ENCODE peak calls at places on chromosomes 13 and 19, in ten cellular contexts. G is fibroblast of mammary gland, P is psoas muscle, F is epithelial cell of proximal tubule, T is ascending aorta, R is astrocyte, A is thoracic aorta, H is astrocyte of the spinal cord, I is right atrium auricular region, E is upper lobe of right lung. Y is an unnamed sample.

GRCh38 chr13:99656843-99657506 is 155.7 kb downstream of the TM9SF2 start:
- DNase-seq in I (no peak), E (no peak), P (no peak), R (no peak), F (no peak), G (no peak), A (no peak), H (peak), T (no peak), Y (no peak)

GRCh38 chr19:5397804-5398692 is 57.2 kb upstream of the ZNRF4 start:
- DNase-seq in R (no peak), I (no peak), A (no peak), F (no peak), E (no peak), H (no peak), P (no peak), T (no peak), G (no peak), Y (no peak)

GRCh38 chr13:76663941-76664340 is 222.3 kb downstream of the KCTD12 start:
- DNase-seq in R (no peak), H (no peak), T (no peak), A (no peak), G (peak), F (no peak), P (no peak), E (no peak), I (no peak), Y (no peak)

GRCh38 chr13:114019367-114019766 is 45.5 kb upstream of the C13orf46 start:
- DNase-seq in P (no peak), A (no peak), R (no peak), G (no peak), E (no peak), F (no peak), T (no peak), H (no peak), I (no peak), Y (no peak)

GRCh38 chr13:43269037-43269476 is 245.7 kb downstream of the DNAJC15 start:
- DNase-seq in A (no peak), T (no peak), H (peak), G (peak), F (peak), P (no peak), I (no peak), R (peak), E (no peak), Y (no peak)

GRCh38 chr19:11481777-11482383 is 1.0 kb upstream of the ELAVL3 start:
- DNase-seq in E (peak), R (peak), I (peak), F (no peak), P (peak), A (peak), T (peak), H (peak), G (peak), Y (peak)

GRCh38 chr13:46639033-46639981 is 86.3 kb downstream of the LRCH1 start:
- DNase-seq in I (no peak), P (no peak), E (no peak), A (no peak), R (peak), F (peak), H (no peak), T (no peak), G (no peak), Y (no peak)

GRCh38 chr13:23180711-23181110 is at the start of gene SGCG:
- DNase-seq in E (no peak), H (no peak), A (no peak), F (no peak), T (no peak), I (no peak), R (no peak), P (no peak), G (no peak), Y (no peak)

GRCh38 chr19:29326351-29326750 is 113.4 kb upstream of the UQCRFS1 start:
- DNase-seq in P (no peak), R (no peak), A (no peak), F (no peak), G (no peak), T (no peak), H (no peak), E (no peak), I (peak), Y (no peak)

GRCh38 chr13:43284162-43284561 is 260.8 kb downstream of the DNAJC15 start:
- DNase-seq in E (no peak), H (peak), F (no peak), G (peak), T (no peak), P (no peak), R (peak), A (no peak), I (no peak), Y (no peak)

GRCh38 chr19:48994035-48994386 is 324 bp downstream of the RUVBL2 start:
- DNase-seq in G (no peak), I (no peak), H (no peak), T (no peak), F (no peak), R (no peak), A (no peak), P (no peak), E (no peak), Y (no peak)

GRCh38 chr13:49895826-49896225 is 40.3 kb downstream of the SPRYD7 start:
- DNase-seq in P (no peak), A (no peak), H (no peak), F (no peak), T (no peak), E (no peak), I (no peak), G (no peak), R (no peak), Y (no peak)

GRCh38 chr13:112744306-112745021 is 54.6 kb downstream of the ATP11A start:
- DNase-seq in E (peak), A (no peak), G (peak), F (no peak), I (no peak), H (no peak), R (peak), P (no peak), T (no peak), Y (no peak)

GRCh38 chr19:38735257-38735686 is 9.0 kb downstream of the CAPN12 start:
- DNase-seq in A (no peak), I (no peak), E (peak), G (no peak), P (peak), T (no peak), F (no peak), H (no peak), R (no peak), Y (no peak)

GRCh38 chr13:50576156-50576555 is 267.3 kb downstream of the DLEU7 start:
- DNase-seq in E (peak), F (no peak), A (no peak), P (peak), T (no peak), I (no peak), G (no peak), H (no peak), R (no peak), Y (no peak)

GRCh38 chr13:28492527-28493367 is 2.2 kb downstream of the FLT1 start:
- DNase-seq in P (no peak), H (no peak), R (no peak), A (no peak), E (no peak), F (no peak), T (no peak), G (no peak), I (no peak), Y (no peak)

GRCh38 chr19:3868770-3869456 is at the start of gene ZFR2:
- DNase-seq in E (no peak), G (no peak), I (no peak), T (no peak), P (no peak), H (no peak), F (no peak), R (no peak), A (no peak), Y (no peak)

GRCh38 chr19:35710784-35711723 is 6.7 kb downstream of the ZBTB32 start:
- DNase-seq in F (no peak), G (peak), R (no peak), E (no peak), I (no peak), T (no peak), H (no peak), P (no peak), A (no peak), Y (no peak)

GRCh38 chr19:31553844-31554215 is 204.6 kb upstream of the TSHZ3 start:
- DNase-seq in H (no peak), A (no peak), P (no peak), G (no peak), T (no peak), E (no peak), R (no peak), I (no peak), F (no peak), Y (peak)

GRCh38 chr19:39310558-39311311 is 9.9 kb downstream of the LRFN1 start:
- DNase-seq in I (no peak), T (no peak), G (no peak), E (no peak), H (no peak), A (no peak), P (no peak), F (no peak), R (peak), Y (no peak)

GRCh38 chr19:16895467-16896097 is 6.8 kb downstream of the F2RL3 start:
- DNase-seq in P (no peak), T (no peak), R (no peak), A (no peak), F (no peak), G (peak), H (peak), E (no peak), I (no peak), Y (no peak)

GRCh38 chr19:57241181-57241580 is 749 bp downstream of the ZNF805 start:
- DNase-seq in P (no peak), F (no peak), G (peak), T (no peak), I (peak), E (no peak), H (peak), R (peak), A (no peak), Y (no peak)

DNA sequence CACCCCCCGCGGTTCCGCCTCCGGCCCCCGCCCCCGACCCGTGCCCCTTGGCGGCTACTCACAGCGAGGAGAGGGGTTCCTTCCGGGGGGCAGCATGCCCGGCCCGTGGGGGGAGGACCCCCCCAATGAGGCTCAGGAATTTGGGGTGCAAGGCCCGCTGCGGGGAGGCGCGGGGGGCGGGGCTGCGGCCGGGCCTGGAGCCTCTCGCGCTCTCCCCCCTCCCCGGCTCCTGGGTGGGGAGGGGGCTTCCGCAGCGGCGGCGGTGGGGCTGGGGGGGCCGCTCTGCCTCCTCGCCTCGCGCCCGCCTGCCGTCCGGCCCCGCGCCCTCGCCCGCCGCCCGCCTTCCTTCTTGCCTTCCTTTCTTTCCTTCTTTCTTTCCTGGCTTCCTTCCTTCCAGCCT is 353 bp downstream of the LRRC4B start:
- DNase-seq in P (no peak), R (no peak), G (no peak), I (no peak), T (no peak), F (no peak), E (no peak), A (no peak), H (no peak), Y (no peak)
- H3K4me3 ChIP-seq in P (peak), R (no peak), G (no peak), I (no peak), T (peak), F (no peak), E (no peak), A (no peak), H (no peak), Y (no peak)

DNA sequence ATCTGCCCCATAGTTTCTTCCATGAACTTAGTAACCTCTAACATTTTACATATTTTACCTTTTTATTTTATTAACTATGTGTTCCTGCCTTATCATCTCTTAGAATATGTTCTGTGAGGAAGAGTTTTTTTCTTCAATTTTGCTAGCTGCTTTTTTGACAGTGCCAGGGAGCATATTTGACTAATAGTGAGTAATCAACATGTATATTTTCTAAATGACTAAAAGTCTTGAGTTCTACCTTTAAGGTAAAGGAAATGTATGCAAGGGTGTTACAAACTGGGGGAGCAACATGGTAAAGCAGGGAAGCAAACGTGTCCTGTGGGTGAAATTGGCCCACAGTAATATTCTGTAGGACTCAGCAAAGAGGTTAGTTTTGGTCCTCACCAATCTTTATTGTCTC is 165.5 kb downstream of the NBEA start:
- DNase-seq in A (no peak), F (no peak), P (no peak), E (no peak), T (no peak), R (no peak), I (no peak), H (no peak), G (no peak), Y (no peak)
- TF ChIP-seq CTCF in A (no peak), F (no peak), P (no peak), E (no peak), T (no peak), R (no peak), I (no peak), H (no peak), G (no peak), Y (no peak)

GRCh38 chr19:51921949-51922348 is 5.3 kb upstream of the ZNF613 start:
- DNase-seq in G (no peak), I (no peak), F (no peak), R (no peak), A (no peak), H (peak), E (no peak), T (no peak), P (no peak), Y (no peak)

GRCh38 chr19:51926784-51927741 is at the start of gene ZNF613:
- DNase-seq in H (peak), I (peak), T (peak), P (peak), E (peak), G (peak), R (peak), F (peak), A (peak), Y (peak)

GRCh38 chr19:51927859-51928258 is 587 bp downstream of the ZNF613 start:
- DNase-seq in I (no peak), E (no peak), H (no peak), T (no peak), R (no peak), P (no peak), F (no peak), A (no peak), G (no peak), Y (no peak)

GRCh38 chr19:51931921-51932320 is 4.6 kb downstream of the ZNF613 start:
- DNase-seq in A (no peak), E (no peak), I (no peak), P (no peak), F (no peak), H (no peak), R (no peak), T (no peak), G (no peak), Y (no peak)

DNA sequence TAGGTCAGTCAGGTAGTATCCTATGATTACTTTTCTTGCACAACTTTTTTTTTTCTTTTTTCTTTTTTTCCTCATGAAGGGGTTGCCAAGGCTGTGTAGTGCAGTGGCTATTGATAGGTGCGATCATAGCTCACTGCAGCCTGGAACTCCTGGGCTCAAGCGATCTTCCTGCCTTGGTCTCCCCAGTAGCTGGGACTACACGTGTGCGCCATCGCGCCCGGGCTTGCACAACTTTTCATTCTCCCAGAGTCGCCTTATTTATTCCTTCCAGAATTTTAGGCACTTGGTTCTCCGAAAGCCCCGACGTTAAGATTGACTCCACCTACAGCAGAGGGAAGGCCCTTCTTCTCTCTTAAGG is 867 bp upstream of the ZNF613 start:
- DNase-seq in F (no peak), H (no peak), E (no peak), R (no peak), G (no peak), P (peak), T (no peak), I (no peak), A (no peak), Y (no peak)
- H3K4me3 ChIP-seq in F (peak), H (peak), E (peak), R (peak), G (peak), P (peak), T (peak), I (peak), A (peak), Y (peak)

DNA sequence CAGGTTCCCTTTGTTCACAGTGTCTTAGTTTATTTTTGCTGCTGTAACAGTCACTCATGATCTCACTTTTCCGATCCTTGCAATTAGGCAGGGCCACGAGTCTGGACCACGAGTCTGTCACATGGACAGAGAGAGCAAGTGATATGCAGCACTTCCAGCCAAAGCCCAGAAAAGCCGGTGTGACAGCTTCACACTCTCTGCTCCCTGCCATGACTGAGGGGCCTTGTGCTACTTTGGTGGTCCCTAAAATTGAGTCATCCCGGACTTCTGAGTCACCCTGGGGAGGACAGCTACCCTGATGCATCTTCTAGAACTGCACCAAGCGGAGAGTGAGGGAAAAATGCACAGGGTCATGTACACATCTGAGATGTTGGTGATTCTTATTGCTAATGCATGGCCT is 179.6 kb downstream of the EFNB2 start:
- DNase-seq in F (no peak), A (no peak), R (no peak), I (no peak), H (no peak), P (no peak), E (no peak), G (no peak), T (no peak), Y (no peak)
- TF ChIP-seq CTCF in F (no peak), A (no peak), R (no peak), I (no peak), H (no peak), P (no peak), E (no peak), G (no peak), T (no peak), Y (no peak)

GRCh38 chr13:48489003-48489402 is 43.9 kb downstream of the RCBTB2 start:
- DNase-seq in F (no peak), P (no peak), I (no peak), E (no peak), A (no peak), T (no peak), R (no peak), G (no peak), H (no peak), Y (no peak)

GRCh38 chr13:48492123-48493075 is 40.5 kb downstream of the RCBTB2 start:
- DNase-seq in A (no peak), E (peak), T (peak), R (no peak), F (no peak), G (peak), H (no peak), P (peak), I (peak), Y (peak)

GRCh38 chr13:48489666-48490065 is 43.2 kb downstream of the RCBTB2 start:
- DNase-seq in I (no peak), F (no peak), H (no peak), A (no peak), P (no peak), G (peak), T (no peak), R (no peak), E (no peak), Y (no peak)

GRCh38 chr13:48491423-48492122 is 41.3 kb downstream of the RCBTB2 start:
- DNase-seq in T (no peak), A (no peak), R (no peak), P (no peak), H (no peak), G (peak), F (no peak), I (no peak), E (no peak), Y (no peak)

DNA sequence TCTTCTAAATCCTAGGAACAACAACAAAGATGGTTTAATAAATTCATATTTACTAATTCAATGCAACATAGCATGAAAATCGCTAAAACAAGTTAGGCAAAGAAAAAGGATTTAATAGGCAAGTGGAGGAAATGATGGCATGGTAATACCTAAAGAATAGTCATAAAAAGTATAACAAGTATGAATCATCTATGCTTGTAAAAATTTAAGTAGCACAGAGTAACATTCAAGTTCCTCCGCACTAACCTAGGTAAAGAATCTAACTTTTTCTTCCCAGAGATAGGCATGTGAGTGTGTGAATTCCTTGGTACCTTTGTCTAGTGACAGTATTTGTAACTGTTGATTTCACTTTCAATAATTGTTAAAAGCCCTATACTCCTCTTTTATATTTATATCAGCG is 42.6 kb downstream of the RCBTB2 start:
- DNase-seq in P (no peak), I (no peak), T (no peak), E (no peak), R (no peak), H (no peak), A (no peak), F (no peak), G (no peak), Y (no peak)
- H3K4me3 ChIP-seq in P (no peak), I (no peak), T (no peak), E (no peak), R (no peak), H (no peak), A (no peak), F (no peak), G (no peak), Y (no peak)

Y was measured in lower leg skin.